ENCODE peak calls at places on chromosomes 12 and 14, in four cellular contexts. Y is ascending aorta, F is neuronal stem cell, X is psoas muscle. E is an unnamed sample.

GRCh38 chr12:51590347-51591019 is 550 bp upstream of the SCN8A start:
- DNase-seq in Y (no peak), F (peak; percentile 92), X (peak; percentile 58), E (peak; percentile 23)

GRCh38 chr12:122161682-122162081 is 12.3 kb downstream of the IL31 start:
- DNase-seq in Y (no peak), F (no peak), X (no peak), E (no peak)

GRCh38 chr12:46830731-46831334 is 5.0 kb upstream of the SLC38A4 start:
- DNase-seq in Y (no peak), F (peak; percentile 5), X (peak; percentile 61), E (no peak)

GRCh38 chr12:52093346-52093745 is 13.8 kb downstream of the SMIM41 start:
- DNase-seq in Y (no peak), F (no peak), X (no peak), E (no peak)

GRCh38 chr12:62291888-62292760 is 31.9 kb downstream of the USP15 start:
- DNase-seq in Y (no peak), F (no peak), X (peak; percentile 34), E (no peak)

GRCh38 chr12:14961466-14962155 is at the start of gene ARHGDIB:
- DNase-seq in Y (peak; percentile 30), F (no peak), X (peak; percentile 64), E (no peak)

GRCh38 chr14:101043891-101044290 is 140.4 kb upstream of the RTL1 start:
- DNase-seq in Y (no peak), F (no peak), X (no peak), E (no peak)

GRCh38 chr14:33062476-33062875 is 123.8 kb downstream of the NPAS3 start:
- DNase-seq in Y (no peak), F (no peak), X (no peak), E (no peak)

GRCh38 chr12:50901685-50902113 is 50.6 kb upstream of the HIGD1C start:
- DNase-seq in Y (no peak), F (no peak), X (no peak), E (no peak)

GRCh38 chr12:46886541-46887041 is 60.8 kb upstream of the SLC38A4 start:
- DNase-seq in Y (no peak), F (no peak), X (no peak), E (peak; percentile 86)

DNA sequence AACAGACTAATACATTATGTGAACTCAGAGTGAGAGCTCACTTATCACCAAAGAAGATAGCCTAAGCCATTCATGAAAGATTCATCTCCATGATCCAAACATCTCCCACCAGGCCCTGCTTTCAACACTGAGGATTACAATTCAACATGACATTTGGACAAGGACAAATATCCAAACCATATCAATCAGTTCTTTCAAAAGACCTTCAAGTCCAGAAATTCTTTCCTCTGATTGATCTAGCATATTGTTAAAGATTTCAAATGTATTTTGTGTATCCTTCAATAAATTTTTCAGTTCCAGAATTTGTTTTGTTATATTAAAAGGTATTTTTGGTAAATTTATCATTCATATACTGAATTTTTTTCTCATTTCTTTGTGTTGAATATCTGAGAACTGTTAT is 1055.8 kb downstream of the SLC6A15 start:
- DNase-seq in Y (no peak), F (no peak), X (no peak), E (no peak)
- H3K4me3 ChIP-seq in Y (no peak overlapping the region), F (no peak overlapping the region), X (no peak overlapping the region), E (no peak overlapping the region)

DNA sequence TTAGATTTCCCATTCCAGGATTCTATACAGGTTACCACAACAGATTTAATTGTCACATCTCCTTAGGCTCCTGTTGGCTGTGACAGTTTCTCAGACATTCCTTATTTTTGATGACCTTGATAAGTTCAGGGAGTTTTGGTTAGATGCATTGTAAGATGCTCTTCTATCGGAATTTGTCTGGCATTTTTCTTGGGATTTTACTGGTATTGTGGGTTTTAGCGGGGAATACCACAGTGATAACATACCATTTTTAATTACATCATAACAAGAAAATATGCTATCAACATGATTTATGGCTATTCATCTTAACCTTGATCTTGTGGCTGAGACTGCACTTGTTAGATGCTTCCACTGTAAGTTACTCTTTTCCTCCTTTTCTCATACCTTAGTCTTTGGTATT is 217.5 kb upstream of the PPFIA2 start:
- DNase-seq in Y (no peak), F (no peak), X (no peak), E (no peak)
- H3K4me3 ChIP-seq in Y (no peak overlapping the region), F (no peak overlapping the region), X (no peak overlapping the region), E (no peak overlapping the region)

GRCh38 chr14:94382684-94383663 is 5.4 kb downstream of the SERPINA1 start:
- DNase-seq in Y (no peak), F (no peak), X (no peak), E (no peak)
- H3K4me3 ChIP-seq in Y (no peak overlapping the region), F (no peak overlapping the region), X (no peak overlapping the region), E (no peak overlapping the region)

GRCh38 chr14:95514131-95515079 is 2.0 kb downstream of the SYNE3 start:
- DNase-seq in Y (no peak), F (no peak), X (no peak), E (no peak)

GRCh38 chr14:95513261-95513660 is 3.2 kb downstream of the SYNE3 start:
- DNase-seq in Y (no peak), F (no peak), X (no peak), E (no peak)

GRCh38 chr14:95515523-95516517 is 630 bp downstream of the SYNE3 start:
- DNase-seq in Y (no peak), F (peak; percentile 44), X (peak; percentile 87), E (no peak)

GRCh38 chr14:95516554-95517209 is at the start of gene SYNE3:
- DNase-seq in Y (no peak), F (no peak), X (peak; percentile 82), E (no peak)

DNA sequence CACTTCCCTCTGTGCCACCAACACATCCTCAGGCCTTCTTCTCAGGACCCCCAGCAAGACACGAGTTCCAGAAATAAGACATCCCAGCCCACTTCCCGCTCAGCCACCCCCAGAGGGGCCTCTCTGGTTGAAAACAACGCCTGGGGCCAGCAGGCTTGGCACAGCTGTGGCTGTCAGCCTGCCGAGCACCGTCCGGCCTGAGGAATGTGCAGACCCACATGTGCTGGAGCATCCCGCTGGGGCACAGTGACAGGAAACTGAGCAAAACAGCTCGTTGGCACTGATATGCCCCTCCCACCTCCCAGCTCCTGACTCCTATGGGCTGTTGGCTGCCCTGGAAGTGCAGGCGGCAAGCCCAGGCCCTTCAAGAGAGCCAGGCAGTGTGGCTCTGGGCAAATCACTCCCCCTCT is 1.4 kb downstream of the SYNE3 start:
- DNase-seq in Y (no peak), F (no peak), X (peak; percentile 75), E (no peak)
- H3K4me3 ChIP-seq in Y (peak overlapping the region; percentile 79), F (no peak overlapping the region), X (peak overlapping the region; percentile 86), E (peak overlapping the region; percentile 7)

DNA sequence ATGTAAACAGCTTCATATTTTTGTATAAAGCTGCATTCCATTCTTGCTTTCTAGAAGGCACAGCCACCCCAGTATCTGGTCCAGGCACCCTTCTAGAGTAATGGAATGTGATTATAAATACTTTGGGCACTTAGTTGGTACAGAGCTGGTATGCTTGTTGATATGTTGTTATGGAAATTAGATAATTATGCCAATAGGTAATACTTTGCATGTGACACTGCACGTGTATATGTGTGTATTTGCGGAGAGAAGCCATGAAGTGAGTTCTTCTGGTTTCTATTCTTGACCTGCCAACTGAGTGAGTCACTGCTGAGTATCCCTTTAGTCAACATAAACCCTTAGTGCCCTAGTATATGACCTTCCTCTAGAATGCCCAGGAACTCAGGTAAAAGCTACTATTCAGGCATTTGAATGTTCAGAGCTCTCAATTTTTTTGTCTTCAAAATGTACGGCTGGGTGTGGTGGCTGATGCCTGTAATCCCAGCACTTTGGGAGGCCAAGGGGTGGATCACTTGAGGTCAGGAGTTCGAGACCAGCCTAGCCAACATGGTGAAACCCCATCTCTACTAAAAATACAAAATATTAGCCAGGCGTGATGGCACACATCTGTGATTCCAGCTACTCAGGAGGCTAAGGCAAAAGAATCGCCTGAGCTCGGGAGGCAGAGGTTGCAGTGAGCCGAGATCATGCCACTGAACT is 6.2 kb upstream of the TCP11L2 start:
- DNase-seq in Y (no peak), F (no peak), X (no peak), E (no peak)
- H3K4me3 ChIP-seq in Y (no peak overlapping the region), F (no peak overlapping the region), X (no peak overlapping the region), E (no peak overlapping the region)

E was measured in astrocyte of the cerebellum.